ENCODE peak calls at places on chromosomes 16 and 17, in six cellular contexts. One of them, this sample, is unnamed.

GRCh38 chr17:56319531-56319930 is 166.3 kb downstream of the ANKFN1 start:
- DNase-seq in GM12891: peak
- DNase-seq in H1: no peak
- DNase-seq in K562: peak
- DNase-seq in GM12878: peak
- DNase-seq in HepG2: peak
- DNase-seq in this sample: no peak

GRCh38 chr17:60106377-60107059 is 27.8 kb upstream of the HEATR6 start:
- DNase-seq in GM12891: no peak
- DNase-seq in H1: no peak
- DNase-seq in K562: no peak
- DNase-seq in GM12878: no peak
- DNase-seq in HepG2: no peak
- DNase-seq in this sample: no peak

GRCh38 chr16:88769617-88770458 is 15.2 kb downstream of the PIEZO1 start:
- DNase-seq in GM12891: peak
- DNase-seq in H1: peak
- DNase-seq in K562: peak
- DNase-seq in GM12878: no peak
- DNase-seq in HepG2: no peak
- DNase-seq in this sample: peak

GRCh38 chr17:4364622-4365041 is 1.8 kb downstream of the UBE2G1 start:
- DNase-seq in GM12891: no peak
- DNase-seq in H1: no peak
- DNase-seq in K562: no peak
- DNase-seq in GM12878: no peak
- DNase-seq in HepG2: no peak
- DNase-seq in this sample: no peak

GRCh38 chr17:62892870-62893338 is 73.1 kb upstream of the TANC2 start:
- DNase-seq in GM12891: no peak
- DNase-seq in H1: no peak
- DNase-seq in K562: no peak
- DNase-seq in GM12878: no peak
- DNase-seq in HepG2: peak
- DNase-seq in this sample: no peak

GRCh38 chr16:30473231-30474061 is 904 bp downstream of the ITGAL start:
- DNase-seq in GM12891: no peak
- DNase-seq in H1: no peak
- DNase-seq in K562: no peak
- DNase-seq in GM12878: no peak
- DNase-seq in HepG2: no peak
- DNase-seq in this sample: peak

GRCh38 chr17:51668155-51668962 is 408.0 kb downstream of the UTP18 start:
- DNase-seq in GM12891: no peak
- DNase-seq in H1: no peak
- DNase-seq in K562: no peak
- DNase-seq in GM12878: no peak
- DNase-seq in HepG2: no peak
- DNase-seq in this sample: no peak

GRCh38 chr16:67025151-67025550 is 3.8 kb upstream of the CBFB start:
- DNase-seq in GM12891: no peak
- DNase-seq in H1: no peak
- DNase-seq in K562: no peak
- DNase-seq in GM12878: no peak
- DNase-seq in HepG2: peak
- DNase-seq in this sample: no peak

GRCh38 chr17:2904135-2904534 is 107.9 kb downstream of the RAP1GAP2 start:
- DNase-seq in GM12891: no peak
- DNase-seq in H1: no peak
- DNase-seq in K562: no peak
- DNase-seq in GM12878: no peak
- DNase-seq in HepG2: no peak
- DNase-seq in this sample: no peak
- TF ChIP-seq TAF1 in GM12891: no peak
- TF ChIP-seq TAF1 in H1: no peak
- TF ChIP-seq TAF1 in K562: no peak
- TF ChIP-seq TAF1 in GM12878: no peak
- TF ChIP-seq TAF1 in HepG2: no peak
- TF ChIP-seq TAF1 in this sample: no peak

GRCh38 chr17:7035591-7036368 is at the start of gene SLC16A13:
- DNase-seq in GM12891: peak
- DNase-seq in H1: peak
- DNase-seq in K562: peak
- DNase-seq in GM12878: peak
- DNase-seq in HepG2: peak
- DNase-seq in this sample: peak
- TF ChIP-seq POLR2A in GM12891: peak
- TF ChIP-seq POLR2A in H1: no peak
- TF ChIP-seq POLR2A in K562: peak
- TF ChIP-seq POLR2A in GM12878: peak
- TF ChIP-seq POLR2A in HepG2: peak
- TF ChIP-seq POLR2A in this sample: peak

DNA sequence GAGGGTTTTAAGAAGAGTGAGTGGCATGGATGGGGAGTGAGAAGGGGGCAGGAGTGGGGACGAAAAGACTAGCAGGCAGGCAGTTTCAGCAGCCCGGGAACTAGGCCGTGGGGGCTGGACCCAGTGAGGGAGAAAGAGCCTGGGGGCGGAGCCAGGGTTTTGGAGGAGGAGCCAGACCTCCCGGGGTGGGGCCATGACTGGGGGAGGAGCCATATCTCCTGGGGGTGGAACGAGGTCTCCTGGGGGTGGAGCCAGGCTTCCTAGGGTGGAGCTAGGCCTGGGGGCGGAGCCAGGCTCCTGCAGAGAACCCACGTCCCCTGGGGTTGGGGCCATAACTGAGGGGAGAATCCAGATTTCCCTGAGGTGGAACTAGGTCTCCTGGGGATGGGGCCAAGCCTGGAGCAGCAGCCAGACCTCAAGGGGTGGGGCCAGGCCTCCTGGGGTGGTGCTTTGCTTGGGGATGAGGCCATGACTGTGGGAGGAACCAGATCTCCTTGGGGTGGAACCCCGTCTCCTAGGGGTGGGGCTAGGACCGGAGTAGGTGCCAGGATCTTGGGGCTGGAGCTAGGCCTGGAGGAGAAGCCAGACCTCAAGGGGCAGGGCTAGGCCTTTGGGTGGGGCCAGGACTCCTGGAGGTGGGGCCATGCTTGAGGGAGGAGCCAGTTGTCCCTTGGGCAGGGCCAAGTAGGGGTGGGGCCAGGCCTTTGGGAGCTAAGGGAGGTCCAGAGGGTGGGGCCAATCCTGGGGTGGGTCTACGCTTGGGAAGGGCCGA is 41.7 kb upstream of the JPH3 start:
- DNase-seq in GM12891: peak
- DNase-seq in H1: peak
- DNase-seq in K562: peak
- DNase-seq in GM12878: no peak
- DNase-seq in HepG2: no peak
- DNase-seq in this sample: no peak
- TF ChIP-seq TAF1 in GM12891: no peak
- TF ChIP-seq TAF1 in H1: no peak
- TF ChIP-seq TAF1 in K562: no peak
- TF ChIP-seq TAF1 in GM12878: no peak
- TF ChIP-seq TAF1 in HepG2: no peak
- TF ChIP-seq TAF1 in this sample: no peak

DNA sequence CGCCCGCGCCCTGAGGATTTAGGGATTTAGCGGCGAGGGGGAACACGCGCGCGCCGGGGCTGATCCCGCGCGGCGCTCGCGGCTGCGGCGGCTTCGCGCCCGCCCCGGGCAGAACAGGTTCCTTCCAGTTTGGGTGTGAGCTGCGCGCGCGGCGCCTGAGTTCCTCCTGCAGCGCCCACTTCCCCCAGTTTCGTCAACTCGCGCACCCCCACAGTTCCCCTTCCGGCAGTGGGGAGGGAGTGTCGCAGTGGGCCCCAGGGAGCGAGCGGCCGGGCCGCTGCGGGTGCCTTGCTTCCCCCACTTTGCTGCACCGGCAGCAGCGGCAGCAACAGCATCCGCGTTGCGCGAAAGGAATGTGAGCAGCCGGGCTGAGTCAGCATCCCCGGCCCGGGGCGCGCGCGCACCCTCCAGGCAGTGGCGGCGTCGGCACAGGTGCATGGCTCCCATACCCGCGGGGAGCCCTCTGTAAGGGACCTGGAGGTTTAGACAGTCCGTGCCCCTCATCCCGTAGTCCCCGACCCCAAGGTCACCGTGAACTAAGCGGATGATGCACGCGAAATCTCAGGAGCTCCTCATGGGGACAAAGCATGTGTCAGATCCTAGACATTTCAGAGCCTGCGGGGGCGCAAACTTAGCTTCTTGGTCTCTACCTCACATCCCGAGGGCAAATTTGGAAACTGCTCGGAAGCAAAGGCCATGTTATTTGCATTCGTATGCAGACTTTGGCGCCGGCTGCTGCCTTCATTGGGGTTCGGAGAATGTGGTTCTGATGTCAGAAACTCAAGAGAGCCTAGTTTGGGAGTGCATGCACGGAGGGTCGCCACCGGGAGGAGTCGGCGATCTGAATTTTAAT is 767 bp downstream of the ARSG start:
- DNase-seq in GM12891: peak
- DNase-seq in H1: peak
- DNase-seq in K562: peak
- DNase-seq in GM12878: peak
- DNase-seq in HepG2: peak
- DNase-seq in this sample: peak
- TF ChIP-seq POLR2A in GM12891: no peak
- TF ChIP-seq POLR2A in H1: peak
- TF ChIP-seq POLR2A in K562: peak
- TF ChIP-seq POLR2A in GM12878: peak
- TF ChIP-seq POLR2A in HepG2: no peak
- TF ChIP-seq POLR2A in this sample: peak

This sample was measured in GM12892.